ENCODE peak calls at places on chromosomes 5 and 9, in five cellular contexts. One of them, this sample, is unnamed.
A peak's percentile ranks its signal among the peaks of the same experiment; 100 is the strongest.

GRCh38 chr5:15007549-15008142 is 136.1 kb upstream of the ANKH start:
- DNase-seq in brain microvascular endothelial cell: no peak
- DNase-seq in GM10248: no peak
- DNase-seq in GM23338: no peak
- DNase-seq in fibroblast of villous mesenchyme: no peak
- DNase-seq in this sample: no peak

GRCh38 chr5:173591300-173591622 is 25.2 kb downstream of the BOD1 start:
- DNase-seq in brain microvascular endothelial cell: no peak
- DNase-seq in GM10248: no peak
- DNase-seq in GM23338: no peak
- DNase-seq in fibroblast of villous mesenchyme: no peak
- DNase-seq in this sample: no peak

GRCh38 chr5:52604151-52604550 is 183.6 kb upstream of the ITGA1 start:
- DNase-seq in brain microvascular endothelial cell: no peak
- DNase-seq in fibroblast of villous mesenchyme: no peak
- DNase-seq in GM10248: no peak
- DNase-seq in GM23338: no peak
- DNase-seq in this sample: no peak

GRCh38 chr5:67404261-67405100 is 207.9 kb upstream of the CD180 start:
- DNase-seq in GM23338: no peak
- DNase-seq in GM10248: no peak
- DNase-seq in fibroblast of villous mesenchyme: no peak
- DNase-seq in brain microvascular endothelial cell: peak; percentile 31
- DNase-seq in this sample: peak; percentile 88

GRCh38 chr9:116000748-116001329 is 152.8 kb upstream of the PAPPA start:
- DNase-seq in fibroblast of villous mesenchyme: no peak
- DNase-seq in GM10248: peak; percentile 5
- DNase-seq in brain microvascular endothelial cell: no peak
- DNase-seq in GM23338: peak; percentile 73
- DNase-seq in this sample: no peak

GRCh38 chr5:134436523-134437339 is 25.1 kb upstream of the CDKN2AIPNL start:
- DNase-seq in GM23338: no peak
- DNase-seq in fibroblast of villous mesenchyme: peak; percentile 77
- DNase-seq in brain microvascular endothelial cell: peak; percentile 87
- DNase-seq in GM10248: peak; percentile 74
- DNase-seq in this sample: peak; percentile 97

GRCh38 chr5:170534941-170535340 is 31.1 kb downstream of the KCNIP1 start:
- DNase-seq in GM23338: no peak
- DNase-seq in brain microvascular endothelial cell: no peak
- DNase-seq in fibroblast of villous mesenchyme: no peak
- DNase-seq in GM10248: no peak
- DNase-seq in this sample: no peak

GRCh38 chr9:115593587-115594091 is 475.7 kb upstream of the TNC start:
- DNase-seq in GM10248: peak; percentile 36
- DNase-seq in GM23338: peak; percentile 79
- DNase-seq in fibroblast of villous mesenchyme: peak; percentile 78
- DNase-seq in brain microvascular endothelial cell: peak; percentile 70
- DNase-seq in this sample: peak; percentile 69

GRCh38 chr9:4929917-4930316 is 55.2 kb upstream of the JAK2 start:
- DNase-seq in GM23338: no peak
- DNase-seq in GM10248: no peak
- DNase-seq in fibroblast of villous mesenchyme: peak; percentile 30
- DNase-seq in brain microvascular endothelial cell: no peak
- DNase-seq in this sample: no peak

GRCh38 chr9:36584626-36585460 is 12.1 kb downstream of the MELK start:
- DNase-seq in GM23338: no peak
- DNase-seq in brain microvascular endothelial cell: peak; percentile 66
- DNase-seq in fibroblast of villous mesenchyme: peak; percentile 39
- DNase-seq in GM10248: no peak
- DNase-seq in this sample: peak; percentile 34

GRCh38 chr5:140801494-140801841 is 611 bp downstream of the PCDHA3 start:
- DNase-seq in GM10248: no peak
- DNase-seq in fibroblast of villous mesenchyme: no peak
- DNase-seq in brain microvascular endothelial cell: no peak
- DNase-seq in GM23338: peak; percentile 58
- DNase-seq in this sample: peak; percentile 9
- TF ChIP-seq CTCF in GM10248: no peak
- TF ChIP-seq CTCF in fibroblast of villous mesenchyme: peak; percentile 30
- TF ChIP-seq CTCF in brain microvascular endothelial cell: peak; percentile 31
- TF ChIP-seq CTCF in GM23338: peak; percentile 70
- TF ChIP-seq CTCF in this sample: no peak

GRCh38 chr5:119578937-119579336 is 50.4 kb upstream of the FAM170A start:
- DNase-seq in brain microvascular endothelial cell: peak; percentile 14
- DNase-seq in GM23338: peak; percentile 92
- DNase-seq in fibroblast of villous mesenchyme: peak; percentile 26
- DNase-seq in GM10248: peak; percentile 14
- DNase-seq in this sample: peak; percentile 34
- TF ChIP-seq CTCF in brain microvascular endothelial cell: peak; percentile 45
- TF ChIP-seq CTCF in GM23338: peak; percentile 73
- TF ChIP-seq CTCF in fibroblast of villous mesenchyme: peak; percentile 36
- TF ChIP-seq CTCF in GM10248: no peak
- TF ChIP-seq CTCF in this sample: no peak

DNA sequence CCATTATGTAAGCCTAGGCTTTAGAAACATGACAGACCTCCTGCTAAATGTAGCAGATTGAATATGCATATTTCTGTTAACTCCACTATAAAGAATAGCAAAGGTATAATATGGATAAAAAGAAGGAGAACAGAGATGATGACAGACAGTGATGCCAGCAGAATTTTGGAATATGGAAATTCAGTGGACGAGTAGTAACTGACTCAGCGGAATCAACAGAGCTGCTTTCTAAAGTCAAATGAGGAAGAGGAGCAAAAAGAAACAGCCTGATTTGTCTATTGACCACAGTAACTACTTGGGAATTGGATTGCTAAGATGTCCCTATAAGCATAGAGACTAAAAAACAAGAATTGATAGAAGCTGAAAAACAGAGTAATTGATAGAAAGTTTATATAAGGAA is 8.0 kb downstream of the GPR21 start:
- DNase-seq in GM10248: no peak
- DNase-seq in GM23338: no peak
- DNase-seq in brain microvascular endothelial cell: no peak
- DNase-seq in fibroblast of villous mesenchyme: no peak
- DNase-seq in this sample: no peak
- TF ChIP-seq CTCF in GM10248: no peak
- TF ChIP-seq CTCF in GM23338: no peak
- TF ChIP-seq CTCF in brain microvascular endothelial cell: no peak
- TF ChIP-seq CTCF in fibroblast of villous mesenchyme: no peak
- TF ChIP-seq CTCF in this sample: no peak

GRCh38 chr9:12640866-12641636 is 52.1 kb upstream of the TYRP1 start:
- DNase-seq in GM23338: no peak
- DNase-seq in fibroblast of villous mesenchyme: no peak
- DNase-seq in brain microvascular endothelial cell: no peak
- DNase-seq in GM10248: no peak
- DNase-seq in this sample: no peak

GRCh38 chr9:12643686-12644085 is 49.5 kb upstream of the TYRP1 start:
- DNase-seq in GM23338: no peak
- DNase-seq in GM10248: no peak
- DNase-seq in brain microvascular endothelial cell: no peak
- DNase-seq in fibroblast of villous mesenchyme: peak; percentile 23
- DNase-seq in this sample: peak; percentile 2

GRCh38 chr9:12640021-12640587 is 53.1 kb upstream of the TYRP1 start:
- DNase-seq in GM23338: peak; percentile 79
- DNase-seq in fibroblast of villous mesenchyme: peak; percentile 70
- DNase-seq in brain microvascular endothelial cell: peak; percentile 34
- DNase-seq in GM10248: no peak
- DNase-seq in this sample: peak; percentile 68
- TF ChIP-seq CTCF in GM23338: peak; percentile 81
- TF ChIP-seq CTCF in fibroblast of villous mesenchyme: peak; percentile 59
- TF ChIP-seq CTCF in brain microvascular endothelial cell: peak; percentile 37
- TF ChIP-seq CTCF in GM10248: peak; percentile 33
- TF ChIP-seq CTCF in this sample: peak; percentile 47

DNA sequence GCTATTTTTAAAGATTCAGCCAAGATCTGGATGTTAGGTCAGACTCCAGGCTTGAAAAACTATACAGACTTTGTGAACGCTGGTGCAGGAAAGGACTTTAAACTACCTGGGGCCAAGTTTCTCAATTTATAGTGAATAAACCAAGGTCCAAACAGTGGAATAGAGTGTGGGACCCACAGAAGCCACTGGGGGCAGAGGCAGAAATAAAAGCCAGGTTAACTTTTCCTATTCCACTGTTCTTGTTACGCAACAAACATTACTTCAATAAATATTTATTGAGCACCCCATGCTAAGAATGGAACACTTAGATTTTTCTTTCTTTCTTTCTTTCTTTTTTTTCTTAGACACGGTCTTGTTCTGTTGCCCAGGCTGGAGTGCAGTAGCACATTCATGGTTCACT is 11.0 kb upstream of the HAVCR1 start:
- DNase-seq in GM10248: no peak
- DNase-seq in fibroblast of villous mesenchyme: no peak
- DNase-seq in GM23338: peak; percentile 21
- DNase-seq in brain microvascular endothelial cell: no peak
- DNase-seq in this sample: no peak
- TF ChIP-seq CTCF in GM10248: no peak
- TF ChIP-seq CTCF in fibroblast of villous mesenchyme: no peak
- TF ChIP-seq CTCF in GM23338: peak; percentile 26
- TF ChIP-seq CTCF in brain microvascular endothelial cell: no peak
- TF ChIP-seq CTCF in this sample: no peak

This sample was measured in cardiac fibroblast.